ENCODE peak calls at places on chromosomes 7 and 10, in eight cellular contexts. U is amniotic epithelial cell, S is NT2/D1, M is putamen, J is ELR, R is dorsolateral prefrontal cortex, Z is activated B cell treated with CpG ODN at 0.5 μM for 24 hours, F is GM06990. I is an unnamed sample.

GRCh38 chr10:15293862-15294835 is 76.9 kb downstream of the FAM171A1 start:
- DNase-seq in U (no peak), S (no peak), M (no peak), J (peak), R (peak), Z (no peak), F (no peak), I (peak)

GRCh38 chr7:23244335-23244635 is 2.3 kb upstream of the GPNMB start:
- DNase-seq in U (no peak), S (no peak), M (no peak), J (no peak), R (no peak), Z (no peak), F (no peak), I (no peak)

GRCh38 chr7:66877577-66878300 is 43.3 kb upstream of the TMEM248 start:
- DNase-seq in U (no peak), S (no peak), M (no peak), J (peak), R (no peak), Z (no peak), F (peak), I (peak)

GRCh38 chr10:103843854-103844567 is 11.4 kb downstream of the SH3PXD2A start:
- DNase-seq in U (no peak), S (no peak), M (no peak), J (no peak), R (peak), Z (no peak), F (no peak), I (peak)

GRCh38 chr10:69328346-69328687 is 50.0 kb downstream of the HK1 start:
- DNase-seq in U (no peak), S (no peak), M (no peak), J (no peak), R (no peak), Z (no peak), F (no peak), I (no peak)

GRCh38 chr7:61576-62360 is 130.6 kb upstream of the FAM20C start:
- DNase-seq in U (no peak), S (no peak), M (no peak), J (no peak), R (no peak), Z (no peak), F (no peak), I (no peak)

GRCh38 chr7:39507866-39508551 is 58.2 kb upstream of the YAE1 start:
- DNase-seq in U (no peak), S (no peak), M (no peak), J (no peak), R (no peak), Z (no peak), F (no peak), I (no peak)

GRCh38 chr10:50622497-50623298 is 1.1 kb downstream of the SGMS1 start:
- DNase-seq in U (peak), S (no peak), M (peak), J (peak), R (peak), Z (no peak), F (peak), I (peak)

GRCh38 chr7:76225951-76226350 is 24.3 kb downstream of the SRRM3 start:
- DNase-seq in U (no peak), S (no peak), M (no peak), J (no peak), R (no peak), Z (no peak), F (no peak), I (no peak)

GRCh38 chr10:119378737-119379067 is 163.8 kb downstream of the RGS10 start:
- DNase-seq in U (no peak), S (no peak), M (peak), J (no peak), R (peak), Z (no peak), F (no peak), I (no peak)

GRCh38 chr10:60810437-60811182 is 32.3 kb downstream of the CDK1 start:
- DNase-seq in U (peak), S (no peak), M (peak), J (no peak), R (no peak), Z (no peak), F (no peak), I (no peak)

GRCh38 chr7:16986775-16987174 is 105.0 kb upstream of the AGR3 start:
- DNase-seq in U (no peak), S (no peak), M (no peak), J (no peak), R (no peak), Z (no peak), F (no peak), I (no peak)

GRCh38 chr7:69182596-69183467 is 415.4 kb upstream of the AUTS2 start:
- DNase-seq in U (no peak), S (no peak), M (no peak), J (no peak), R (no peak), Z (no peak), F (no peak), I (no peak)

GRCh38 chr10:124652200-124652599 is 92.0 kb downstream of the FAM53B start:
- DNase-seq in U (no peak), S (no peak), M (no peak), J (no peak), R (no peak), Z (no peak), F (no peak), I (no peak)